ENCODE peak calls at places on chromosomes 7 and 10, in six cellular contexts. K is prostate gland, Z is heart right ventricle, O is endothelial cell, T is HTR-8/SVneo, V is activated T-cell treated with anti-CD3 and anti-CD28 coated beads for 1 hour. U is an unnamed sample.

GRCh38 chr7:101779267-101779666 is 38.2 kb upstream of the CUX1 start:
- DNase-seq in K (no peak), Z (no peak), O (no peak), T (no peak), V (no peak), U (no peak)

GRCh38 chr10:102101152-102101551 is 19.0 kb downstream of the LDB1 start:
- DNase-seq in K (no peak), Z (no peak), O (no peak), T (no peak), V (no peak), U (no peak)

GRCh38 chr10:6204341-6205191 is 1.8 kb downstream of the PFKFB3 start:
- DNase-seq in K (peak), Z (peak), O (peak), T (no peak), V (no peak), U (peak)

GRCh38 chr7:120944826-120945562 is 5.6 kb upstream of the ING3 start:
- DNase-seq in K (peak), Z (no peak), O (no peak), T (no peak), V (no peak), U (no peak)

GRCh38 chr10:93515071-93515962 is 18.9 kb downstream of the CEP55 start:
- DNase-seq in K (no peak), Z (no peak), O (no peak), T (no peak), V (no peak), U (no peak)

GRCh38 chr7:22723642-22724041 is 3.4 kb upstream of the IL6 start:
- DNase-seq in K (no peak), Z (no peak), O (no peak), T (no peak), V (no peak), U (peak)

GRCh38 chr7:78039791-78040776 is 241.5 kb downstream of the PHTF2 start:
- DNase-seq in K (no peak), Z (peak), O (peak), T (no peak), V (peak), U (peak)

GRCh38 chr7:20307901-20308300 is 22.8 kb upstream of the ITGB8 start:
- DNase-seq in K (no peak), Z (no peak), O (no peak), T (no peak), V (no peak), U (no peak)

GRCh38 chr10:132526676-132527075 is 10.9 kb upstream of the INPP5A start:
- DNase-seq in K (no peak), Z (no peak), O (no peak), T (no peak), V (no peak), U (peak)

GRCh38 chr10:119209050-119209735 is 1.8 kb downstream of the GRK5 start:
- DNase-seq in K (no peak), Z (peak), O (peak), T (no peak), V (peak), U (peak)

GRCh38 chr10:104445359-104445758 is 91.7 kb downstream of the CFAP58 start:
- DNase-seq in K (no peak), Z (no peak), O (no peak), T (peak), V (no peak), U (no peak)

GRCh38 chr10:124001391-124002260 is 91.8 kb downstream of the CHST15 start:
- DNase-seq in K (no peak), Z (no peak), O (no peak), T (no peak), V (no peak), U (peak)

GRCh38 chr10:17905491-17905890 is 46.2 kb upstream of the SLC39A12 start:
- DNase-seq in K (no peak), Z (no peak), O (no peak), T (no peak), V (no peak), U (no peak)

GRCh38 chr7:5183899-5184298 is 6.1 kb upstream of the WIPI2 start:
- DNase-seq in K (no peak), Z (no peak), O (no peak), T (no peak), V (no peak), U (no peak)

GRCh38 chr7:47318395-47319182 is 263.3 kb downstream of the TNS3 start:
- DNase-seq in K (no peak), Z (no peak), O (no peak), T (no peak), V (no peak), U (no peak)

GRCh38 chr7:587769-588168 is 68.1 kb upstream of the PDGFA start:
- DNase-seq in K (no peak), Z (no peak), O (no peak), T (peak), V (no peak), U (no peak)

GRCh38 chr10:95133997-95134396 is 60.0 kb upstream of the ACSM6 start:
- DNase-seq in K (no peak), Z (no peak), O (no peak), T (no peak), V (no peak), U (no peak)

GRCh38 chr10:25725917-25726716 is 207.9 kb upstream of the MYO3A start:
- DNase-seq in K (no peak), Z (no peak), O (peak), T (peak), V (no peak), U (no peak)

GRCh38 chr10:103915794-103916193 is 2.2 kb downstream of the STN1 start:
- DNase-seq in K (no peak), Z (no peak), O (no peak), T (no peak), V (no peak), U (no peak)

GRCh38 chr10:1529806-1530413 is 207.4 kb downstream of the ADARB2 start:
- DNase-seq in K (no peak), Z (no peak), O (no peak), T (no peak), V (no peak), U (no peak)

GRCh38 chr10:115093776-115094361 is 704 bp downstream of the ATRNL1 start:
- DNase-seq in K (no peak), Z (no peak), O (no peak), T (peak), V (no peak), U (no peak)

GRCh38 chr7:150428671-150429451 is 21.6 kb upstream of the GIMAP8 start:
- DNase-seq in K (peak), Z (no peak), O (no peak), T (peak), V (no peak), U (no peak)

GRCh38 chr7:91347288-91347687 is 83.1 kb downstream of the FZD1 start:
- DNase-seq in K (peak), Z (no peak), O (no peak), T (no peak), V (no peak), U (peak)

GRCh38 chr10:77577666-77578229 is 59.9 kb downstream of the KCNMA1 start:
- DNase-seq in K (no peak), Z (no peak), O (no peak), T (no peak), V (no peak), U (no peak)

GRCh38 chr10:129373718-129374117 is 93.3 kb upstream of the MGMT start:
- DNase-seq in K (no peak), Z (no peak), O (no peak), T (no peak), V (no peak), U (no peak)

GRCh38 chr7:139523199-139523941 is at the start of gene CLEC2L:
- DNase-seq in K (no peak), Z (no peak), O (peak), T (no peak), V (no peak), U (no peak)